ENCODE peak calls at places on chromosome 10, in ten cellular contexts. O is mesendoderm, P is spleen, T is cardiac muscle cell, J is choroid plexus epithelial cell, N is gastrocnemius medialis, R is PC-3, U is fibroblast of lung, B is epithelial cell of esophagus, V is Peyer's patch. A is an unnamed sample.

GRCh38 chr10:100747826-100748231 is 2.4 kb downstream of the PAX2 start:
- DNase-seq in O (peak), P (no peak), T (no peak), J (no peak), N (no peak), R (no peak), U (no peak), B (no peak), V (no peak), A (no peak)

GRCh38 chr10:60114765-60115586 is 208.6 kb upstream of the CCDC6 start:
- DNase-seq in O (peak), P (no peak), T (peak), J (peak), N (no peak), R (peak), U (peak), B (peak), V (no peak), A (peak)

GRCh38 chr10:114359041-114359952 is 45.0 kb downstream of the AFAP1L2 start:
- DNase-seq in O (peak), P (no peak), T (no peak), J (peak), N (no peak), R (peak), U (peak), B (peak), V (no peak), A (no peak)

GRCh38 chr10:126061526-126061925 is 165.2 kb downstream of the FANK1 start:
- DNase-seq in O (no peak), P (no peak), T (no peak), J (no peak), N (no peak), R (no peak), U (no peak), B (no peak), V (no peak), A (no peak)

GRCh38 chr10:1737222-1738061 is at the start of gene ADARB2:
- DNase-seq in O (peak), P (no peak), T (no peak), J (peak), N (no peak), R (no peak), U (peak), B (peak), V (no peak), A (no peak)

GRCh38 chr10:19877466-19878255 is 61.4 kb downstream of the PLXDC2 start:
- DNase-seq in O (no peak), P (no peak), T (no peak), J (peak), N (no peak), R (no peak), U (peak), B (no peak), V (no peak), A (no peak)

GRCh38 chr10:129958686-129959543 is 5.2 kb downstream of the EBF3 start:
- DNase-seq in O (peak), P (peak), T (no peak), J (no peak), N (no peak), R (no peak), U (no peak), B (no peak), V (no peak), A (no peak)

GRCh38 chr10:76388321-76388720 is 956.9 kb downstream of the LRMDA start:
- DNase-seq in O (no peak), P (no peak), T (no peak), J (no peak), N (no peak), R (no peak), U (peak), B (no peak), V (no peak), A (no peak)

GRCh38 chr10:33257439-33257838 is 77.0 kb downstream of the NRP1 start:
- DNase-seq in O (no peak), P (no peak), T (no peak), J (no peak), N (no peak), R (peak), U (no peak), B (no peak), V (no peak), A (no peak)

GRCh38 chr10:14653271-14654161 is 121.2 kb downstream of the FAM107B start:
- DNase-seq in O (peak), P (no peak), T (peak), J (peak), N (no peak), R (peak), U (peak), B (peak), V (no peak), A (no peak)

GRCh38 chr10:132036887-132037675 is 28.7 kb upstream of the JAKMIP3 start:
- DNase-seq in O (peak), P (peak), T (no peak), J (peak), N (no peak), R (no peak), U (peak), B (peak), V (no peak), A (no peak)

GRCh38 chr10:75211007-75211735 is 575 bp downstream of the VDAC2 start:
- DNase-seq in O (peak), P (no peak), T (peak), J (peak), N (no peak), R (peak), U (peak), B (peak), V (no peak), A (no peak)

GRCh38 chr10:71606721-71607430 is 112.7 kb downstream of the C10orf105 start:
- DNase-seq in O (no peak), P (no peak), T (no peak), J (no peak), N (no peak), R (no peak), U (no peak), B (no peak), V (no peak), A (no peak)

GRCh38 chr10:89283988-89284475 is 17.8 kb upstream of the IFIT2 start:
- DNase-seq in O (peak), P (no peak), T (peak), J (peak), N (peak), R (peak), U (peak), B (peak), V (no peak), A (no peak)

GRCh38 chr10:50439806-50440205 is 183.9 kb downstream of the SGMS1 start:
- DNase-seq in O (no peak), P (no peak), T (no peak), J (peak), N (no peak), R (no peak), U (peak), B (no peak), V (no peak), A (no peak)

GRCh38 chr10:78997635-78998618 is 70.8 kb upstream of the ZMIZ1 start:
- DNase-seq in O (peak), P (no peak), T (peak), J (peak), N (no peak), R (no peak), U (no peak), B (peak), V (no peak), A (no peak)

GRCh38 chr10:128071417-128071782 is 54.8 kb downstream of the MKI67 start:
- DNase-seq in O (no peak), P (peak), T (no peak), J (no peak), N (no peak), R (no peak), U (no peak), B (no peak), V (no peak), A (no peak)

GRCh38 chr10:128074589-128074988 is 51.6 kb downstream of the MKI67 start:
- DNase-seq in O (no peak), P (no peak), T (no peak), J (no peak), N (no peak), R (no peak), U (no peak), B (no peak), V (no peak), A (no peak)

GRCh38 chr10:128070721-128071416 is 55.4 kb downstream of the MKI67 start:
- DNase-seq in O (no peak), P (peak), T (no peak), J (no peak), N (no peak), R (no peak), U (no peak), B (no peak), V (no peak), A (no peak)

GRCh38 chr10:128072941-128073615 is 53.1 kb downstream of the MKI67 start:
- DNase-seq in O (no peak), P (peak), T (no peak), J (no peak), N (no peak), R (no peak), U (no peak), B (no peak), V (no peak), A (no peak)

DNA sequence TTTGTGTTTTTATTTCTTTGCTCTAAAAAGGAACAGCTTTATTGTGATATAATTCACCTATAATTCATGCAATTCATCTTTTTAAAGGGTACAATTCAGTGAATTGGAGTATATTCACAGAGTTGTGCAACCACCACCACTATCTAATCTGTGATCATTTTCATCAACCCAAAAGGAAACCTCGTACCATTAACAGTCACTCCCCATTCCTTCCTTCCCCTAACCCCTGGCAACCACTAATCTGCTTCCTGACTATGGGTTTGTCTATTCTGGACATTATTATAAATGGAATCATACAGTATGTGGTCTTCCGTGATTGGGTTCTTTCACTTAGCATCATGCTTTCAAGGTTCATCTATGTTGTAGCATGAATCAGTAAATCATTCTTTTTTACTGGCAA is 52.3 kb downstream of the MKI67 start:
- DNase-seq in O (no peak), P (no peak), T (no peak), J (no peak), N (no peak), R (no peak), U (no peak), B (no peak), V (no peak), A (no peak)
- H3K4me3 ChIP-seq in O (no peak), P (no peak), T (no peak), J (no peak), N (no peak), R (no peak), U (no peak), B (no peak), V (no peak), A (no peak)

GRCh38 chr10:122019414-122019975 is 30.5 kb downstream of the TACC2 start:
- DNase-seq in O (peak), P (no peak), T (no peak), J (no peak), N (peak), R (peak), U (no peak), B (peak), V (peak), A (no peak)
- H3K4me3 ChIP-seq in O (no peak), P (no peak), T (no peak), J (no peak), N (peak), R (peak), U (no peak), B (peak), V (peak), A (no peak)

DNA sequence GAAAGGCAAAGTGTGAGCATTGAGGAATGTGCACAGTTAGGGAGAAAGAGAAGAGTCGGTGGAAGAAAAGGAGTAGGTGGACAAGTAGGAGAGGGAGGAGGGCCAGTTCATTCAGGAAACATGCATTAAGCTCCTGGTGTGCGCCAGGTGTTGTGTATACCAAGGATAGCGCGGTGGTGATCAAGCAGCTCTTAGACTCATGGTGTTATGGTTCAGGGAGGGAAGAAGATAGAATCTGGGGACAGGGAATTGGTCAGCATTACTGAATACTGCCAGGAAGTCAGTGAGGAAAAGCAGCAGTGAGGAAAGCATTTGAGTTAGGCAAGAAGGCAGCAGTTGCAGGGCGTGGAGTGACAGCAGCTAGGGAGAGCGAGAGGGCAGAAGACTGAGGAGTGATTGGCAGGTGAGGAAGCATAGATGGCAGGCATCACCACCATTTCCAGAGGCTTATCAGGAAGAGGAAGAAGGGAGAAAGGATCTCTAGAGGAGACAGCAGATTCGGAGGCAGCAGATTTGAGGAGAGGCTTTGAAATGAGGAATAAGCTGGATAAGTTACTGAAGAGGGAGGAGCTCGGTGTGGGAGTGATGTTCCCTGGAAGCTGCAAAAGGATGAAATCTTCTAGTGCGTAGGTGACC is 265.6 kb downstream of the GFRA1 start:
- DNase-seq in O (no peak), P (no peak), T (no peak), J (no peak), N (no peak), R (no peak), U (no peak), B (no peak), V (no peak), A (no peak)
- H3K4me3 ChIP-seq in O (no peak), P (no peak), T (no peak), J (no peak), N (no peak), R (no peak), U (no peak), B (no peak), V (no peak), A (no peak)

GRCh38 chr10:122487231-122487765 is 25.9 kb downstream of the HTRA1 start:
- DNase-seq in O (peak), P (peak), T (no peak), J (peak), N (no peak), R (no peak), U (no peak), B (peak), V (no peak), A (no peak)
- H3K4me3 ChIP-seq in O (no peak), P (no peak), T (no peak), J (no peak), N (no peak), R (no peak), U (no peak), B (no peak), V (no peak), A (no peak)